ENCODE peak calls at places on chromosomes 16 and 17, in four cellular contexts. K is HL-60, Y is T-helper 17 cell, M is NCI-H1105 treated with DMSO at 0.1 percent for 48 hours. B is an unnamed sample.

GRCh38 chr17:77303620-77304019 is 162.9 kb downstream of the SEC14L1 start:
- DNase-seq in K (no peak), Y (no peak), M (no peak), B (no peak)

GRCh38 chr16:879986-880385 is 79.5 kb upstream of the GNG13 start:
- DNase-seq in K (no peak), Y (no peak), M (no peak), B (no peak)

GRCh38 chr17:69462010-69462409 is 47.5 kb downstream of the MAP2K6 start:
- DNase-seq in K (no peak), Y (no peak), M (no peak), B (no peak)

GRCh38 chr17:49022391-49022941 is 25.3 kb downstream of the IGF2BP1 start:
- DNase-seq in K (no peak), Y (no peak), M (no peak), B (no peak)

GRCh38 chr16:2152695-2153506 is 2.7 kb upstream of the TRAF7 start:
- DNase-seq in K (no peak), Y (no peak), M (no peak), B (no peak)

GRCh38 chr17:3529817-3530741 is 27.5 kb downstream of the TRPV3 start:
- DNase-seq in K (no peak), Y (no peak), M (no peak), B (no peak)

GRCh38 chr16:71900336-71900735 is 5.0 kb downstream of the IST1 start:
- DNase-seq in K (no peak), Y (no peak), M (no peak), B (no peak)

GRCh38 chr17:21510686-21511367 is 134.7 kb downstream of the KCNJ12 start:
- DNase-seq in K (no peak), Y (no peak), M (no peak), B (no peak)

GRCh38 chr17:74987909-74988711 is 678 bp downstream of the CDR2L start:
- DNase-seq in K (no peak), Y (peak), M (no peak), B (peak)

GRCh38 chr16:67157106-67157748 is 2.5 kb downstream of the TRADD start:
- DNase-seq in K (no peak), Y (no peak), M (no peak), B (no peak)

GRCh38 chr17:55426851-55427586 is 5.4 kb upstream of the MMD start:
- DNase-seq in K (no peak), Y (no peak), M (no peak), B (no peak)

GRCh38 chr16:2465653-2466415 is 5.3 kb upstream of the NTN3 start:
- DNase-seq in K (no peak), Y (no peak), M (no peak), B (no peak)

GRCh38 chr16:3509470-3509928 is 8.7 kb downstream of the CLUAP1 start:
- DNase-seq in K (no peak), Y (peak), M (no peak), B (no peak)

GRCh38 chr17:70169707-70170597 is 620 bp downstream of the KCNJ2 start:
- DNase-seq in K (peak), Y (no peak), M (no peak), B (no peak)

GRCh38 chr17:29583324-29584248 is 5.9 kb downstream of the GIT1 start:
- DNase-seq in K (no peak), Y (no peak), M (peak), B (no peak)

GRCh38 chr17:31510273-31511175 is 119.0 kb downstream of the RAB11FIP4 start:
- DNase-seq in K (no peak), Y (no peak), M (no peak), B (no peak)

GRCh38 chr16:54655171-54655590 is 275.5 kb upstream of the IRX5 start:
- DNase-seq in K (no peak), Y (no peak), M (no peak), B (no peak)

GRCh38 chr16:73192227-73192894 is 144.4 kb upstream of the ZFHX3 start:
- DNase-seq in K (no peak), Y (no peak), M (no peak), B (no peak)

GRCh38 chr16:23905027-23905426 is 69.2 kb downstream of the PRKCB start:
- DNase-seq in K (no peak), Y (no peak), M (no peak), B (no peak)

GRCh38 chr16:61891460-61891859 is 144.8 kb downstream of the CDH8 start:
- DNase-seq in K (no peak), Y (no peak), M (no peak), B (no peak)